ENCODE peak calls at places on chromosomes 7 and 10, in four cellular contexts. A is effector memory CD4-positive, alpha-beta T cell; J is stomach; C is lower lobe of right lung. K is an unnamed sample.

GRCh38 chr10:122554576-122554975 is 6.0 kb upstream of the DMBT1 start:
- DNase-seq in A (no peak), J (no peak), C (no peak), K (no peak)

GRCh38 chr7:122072924-122073599 is 71.0 kb downstream of the AASS start:
- DNase-seq in A (no peak), J (no peak), C (no peak), K (no peak)

GRCh38 chr10:102827597-102827975 is 9.6 kb downstream of the CYP17A1 start:
- DNase-seq in A (no peak), J (no peak), C (no peak), K (no peak)

GRCh38 chr10:46314046-46314445 is 27.2 kb downstream of the ANTXRL start:
- DNase-seq in A (no peak), J (peak; percentile 23), C (no peak), K (no peak)

GRCh38 chr10:60679388-60679987 is 98.8 kb upstream of the CDK1 start:
- DNase-seq in A (no peak), J (no peak), C (peak; percentile 72), K (no peak)

GRCh38 chr10:93334181-93334580 is 148.0 kb downstream of the MYOF start:
- DNase-seq in A (no peak), J (no peak), C (no peak), K (no peak)

GRCh38 chr10:119597405-119598186 is 832 bp upstream of the TIAL1 start:
- DNase-seq in A (no peak), J (no peak), C (no peak), K (no peak)

GRCh38 chr7:51043461-51043860 is 260.8 kb upstream of the GRB10 start:
- DNase-seq in A (no peak), J (no peak), C (no peak), K (no peak)

GRCh38 chr7:4610768-4611467 is 71.2 kb upstream of the FOXK1 start:
- DNase-seq in A (peak; percentile 9), J (peak; percentile 59), C (no peak), K (no peak)

GRCh38 chr7:114901771-114902170 is 20.1 kb upstream of the MDFIC start:
- DNase-seq in A (no peak), J (no peak), C (no peak), K (peak; percentile 60)

GRCh38 chr7:88090671-88091070 is 129.2 kb downstream of the SRI start:
- DNase-seq in A (no peak), J (no peak), C (no peak), K (no peak)

GRCh38 chr7:115010436-115010810 is 88.5 kb downstream of the MDFIC start:
- DNase-seq in A (no peak), J (no peak), C (no peak), K (no peak)

GRCh38 chr10:33422779-33423520 is 88.5 kb upstream of the NRP1 start:
- DNase-seq in A (no peak), J (no peak), C (no peak), K (no peak)

GRCh38 chr7:25179325-25179724 is 49.0 kb downstream of the NPVF start:
- DNase-seq in A (no peak), J (no peak), C (no peak), K (no peak)

GRCh38 chr10:11325817-11326216 is 285.6 kb downstream of the USP6NL start:
- DNase-seq in A (no peak), J (no peak), C (no peak), K (no peak)

GRCh38 chr10:94403034-94403822 is 887 bp downstream of the TBC1D12 start:
- DNase-seq in A (no peak), J (peak; percentile 76), C (peak; percentile 77), K (peak; percentile 71)

GRCh38 chr7:50119815-50120637 is 27.0 kb upstream of the ZPBP start:
- DNase-seq in A (no peak), J (no peak), C (no peak), K (no peak)

GRCh38 chr10:59312247-59312646 is 50.1 kb downstream of the FAM13C start:
- DNase-seq in A (no peak), J (no peak), C (no peak), K (no peak)

GRCh38 chr7:44587843-44588711 is 6.0 kb upstream of the TMED4 start:
- DNase-seq in A (no peak), J (peak; percentile 54), C (no peak), K (peak; percentile 20)

GRCh38 chr7:54992876-54993490 is 25.8 kb upstream of the EGFR start:
- DNase-seq in A (no peak), J (no peak), C (no peak), K (no peak)

GRCh38 chr7:141039366-141039765 is 24.6 kb upstream of the MRPS33 start:
- DNase-seq in A (no peak), J (no peak), C (no peak), K (no peak)

GRCh38 chr7:22281481-22281880 is 75.5 kb downstream of the RAPGEF5 start:
- DNase-seq in A (no peak), J (no peak), C (no peak), K (no peak)

GRCh38 chr7:24894670-24895221 is 85.2 kb downstream of the OSBPL3 start:
- DNase-seq in A (no peak), J (no peak), C (no peak), K (peak; percentile 14)

GRCh38 chr10:103803941-103804340 is 51.4 kb downstream of the SH3PXD2A start:
- DNase-seq in A (no peak), J (no peak), C (no peak), K (no peak)

GRCh38 chr7:123916240-123916724 is 8.8 kb upstream of the SPAM1 start:
- DNase-seq in A (no peak), J (no peak), C (no peak), K (no peak)

GRCh38 chr10:66187096-66187733 is 738.6 kb upstream of the LRRTM3 start:
- DNase-seq in A (no peak), J (no peak), C (no peak), K (no peak)

GRCh38 chr10:125016123-125016522 is 74.2 kb downstream of the ZRANB1 start:
- DNase-seq in A (no peak), J (no peak), C (no peak), K (no peak)

GRCh38 chr7:157961731-157962457 is 625.1 kb downstream of the DNAJB6 start:
- DNase-seq in A (no peak), J (no peak), C (no peak), K (no peak)

GRCh38 chr7:117929217-117929616 is 56.0 kb upstream of the CTTNBP2 start:
- DNase-seq in A (no peak), J (no peak), C (no peak), K (no peak)

GRCh38 chr7:116443646-116444045 is 55.9 kb upstream of the CAV2 start:
- DNase-seq in A (no peak), J (no peak), C (no peak), K (no peak)

GRCh38 chr7:149877890-149878522 is 4.2 kb downstream of the ATP6V0E2 start:
- DNase-seq in A (no peak), J (no peak), C (no peak), K (no peak)

GRCh38 chr10:75247797-75248196 is 12.0 kb upstream of the COMTD1 start:
- DNase-seq in A (no peak), J (peak; percentile 64), C (no peak), K (peak; percentile 16)

GRCh38 chr7:83212883-83213282 is 50.2 kb upstream of the PCLO start:
- DNase-seq in A (no peak), J (no peak), C (no peak), K (no peak)

GRCh38 chr7:83211685-83212084 is 49.0 kb upstream of the PCLO start:
- DNase-seq in A (no peak), J (no peak), C (no peak), K (no peak)

GRCh38 chr7:83204715-83205114 is 42.0 kb upstream of the PCLO start:
- DNase-seq in A (no peak), J (no peak), C (no peak), K (no peak)

DNA sequence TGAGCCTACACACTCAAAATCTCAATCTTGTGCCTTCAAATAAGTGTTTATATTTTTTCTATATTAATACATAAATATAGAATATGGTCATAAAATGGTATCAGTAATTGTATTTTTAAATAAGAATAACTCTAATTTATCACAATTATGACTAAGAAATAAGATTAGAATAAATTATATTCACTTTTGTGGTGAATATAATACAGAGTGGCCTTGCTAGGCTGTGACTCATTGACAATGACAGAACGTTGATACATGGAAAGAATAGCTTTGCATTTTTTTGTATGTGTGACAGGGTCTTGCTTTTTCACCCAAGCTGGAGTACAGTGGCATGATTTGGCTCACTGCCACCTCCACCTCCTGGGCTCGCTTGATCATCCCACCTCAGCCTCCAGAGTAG is 47.8 kb upstream of the PCLO start:
- DNase-seq in A (no peak), J (no peak), C (no peak), K (no peak)
- H3K4me3 ChIP-seq in A (no peak overlapping the region), J (no peak overlapping the region), C (no peak overlapping the region), K (no peak overlapping the region)

GRCh38 chr7:105493928-105494325 is 28.1 kb downstream of the PUS7 start:
- DNase-seq in A (no peak), J (peak; percentile 61), C (no peak), K (peak; percentile 66)
- H3K36me3 ChIP-seq in A (no peaks in the 10 kb centered on the region), J (no peaks in the 10 kb centered on the region), C (no peaks in the 10 kb centered on the region), K (peaks cover 5% of the 10 kb centered on the region)

DNA sequence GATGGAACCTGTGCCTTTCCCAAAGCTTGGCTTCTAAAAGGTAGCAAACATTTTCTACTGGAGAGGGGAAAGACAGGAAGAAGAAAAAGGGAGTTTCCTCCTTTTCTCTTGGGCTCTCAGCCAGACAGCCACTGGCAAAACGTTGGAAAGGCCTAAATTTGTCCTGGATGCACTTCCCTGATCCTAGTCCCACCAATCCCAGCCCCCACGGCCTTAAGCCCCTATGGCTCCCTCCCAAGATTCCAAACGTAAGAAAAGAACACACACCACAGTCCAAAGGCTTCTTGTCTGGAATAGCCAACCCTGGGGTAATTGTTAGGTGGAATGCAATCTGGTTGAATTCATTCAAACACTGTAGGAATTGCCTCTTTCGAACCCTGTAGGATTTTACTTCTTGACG is 959 bp upstream of the TLX1 start:
- DNase-seq in A (no peak), J (no peak), C (no peak), K (no peak)
- H3K27me3 ChIP-seq in A (peaks cover 55% of the 10 kb centered on the region), J (peaks cover 100% of the 10 kb centered on the region), C (peaks cover 100% of the 10 kb centered on the region), K (peaks cover 3% of the 10 kb centered on the region)

DNA sequence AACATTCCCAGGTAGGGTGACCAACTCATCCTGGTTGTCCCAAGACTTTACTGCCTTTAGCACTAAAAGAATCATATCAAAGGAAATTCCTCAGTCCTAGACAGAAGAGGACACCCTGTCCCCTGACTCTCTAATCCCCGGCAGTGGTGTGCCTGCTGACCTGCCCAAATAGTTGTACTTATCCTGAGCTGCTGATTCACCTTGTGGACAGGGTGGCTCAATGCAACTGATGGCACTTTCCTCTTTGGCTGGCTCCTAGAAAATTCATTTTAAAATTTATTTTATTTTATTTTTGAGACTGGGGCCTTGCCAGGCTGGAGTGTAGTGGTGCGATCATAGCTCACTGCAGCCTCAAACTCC is 111.7 kb downstream of the JCAD start:
- DNase-seq in A (no peak), J (no peak), C (no peak), K (no peak)
- H3K4me3 ChIP-seq in A (no peak overlapping the region), J (no peak overlapping the region), C (no peak overlapping the region), K (no peak overlapping the region)

DNA sequence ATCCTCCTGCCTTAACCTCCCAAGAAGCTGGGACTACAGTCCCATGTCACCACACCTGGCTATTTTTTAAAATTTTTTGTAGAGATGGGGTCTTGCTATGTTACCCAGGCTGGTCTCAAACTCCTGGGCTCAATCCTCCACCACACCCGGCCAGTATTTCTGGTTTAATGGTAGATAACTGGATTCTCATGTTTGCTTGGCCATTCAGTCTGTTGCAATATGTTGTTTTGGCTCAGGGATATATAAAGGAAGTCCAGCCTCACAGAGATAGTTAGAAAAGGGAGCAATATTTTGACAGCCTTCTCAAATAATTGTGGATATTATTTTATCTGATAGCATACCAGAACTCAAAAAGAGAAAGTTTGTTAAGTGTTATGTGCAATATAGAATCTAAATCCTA is 82.4 kb downstream of the BTAF1 start:
- DNase-seq in A (no peak), J (no peak), C (no peak), K (no peak)
- H3K36me3 ChIP-seq in A (peaks cover 7% of the 10 kb centered on the region), J (peaks cover 62% of the 10 kb centered on the region), C (peaks cover 42% of the 10 kb centered on the region), K (peaks cover 50% of the 10 kb centered on the region)